ENCODE peak calls at places on chromosomes 3 and 15, in ten cellular contexts. Q is psoas muscle; A is stomach; J is suprapubic skin; N is lower lobe of right lung; S is K562; Y is SJSA1; G is GM23248; K is adrenal gland; L is CD8-positive, alpha-beta T cell. X is an unnamed sample.

GRCh38 chr3:179410317-179410716 is 41.0 kb downstream of the GNB4 start:
- DNase-seq in Q (no peak), A (no peak), J (no peak), N (no peak), S (no peak), Y (no peak), G (peak; percentile 65), K (no peak), L (no peak), X (no peak)

GRCh38 chr3:182597621-182598041 is 195.7 kb upstream of the ATP11B start:
- DNase-seq in Q (no peak), A (no peak), J (no peak), N (no peak), S (no peak), Y (no peak), G (peak; percentile 3), K (no peak), L (no peak), X (no peak)

GRCh38 chr3:56758539-56758981 is 43.2 kb downstream of the ARHGEF3 start:
- DNase-seq in Q (no peak), A (peak; percentile 68), J (no peak), N (peak; percentile 55), S (no peak), Y (no peak), G (peak; percentile 94), K (no peak), L (peak; percentile 57), X (no peak)

GRCh38 chr3:42728056-42728455 is 25.5 kb upstream of the HHATL start:
- DNase-seq in Q (no peak), A (no peak), J (peak; percentile 35), N (no peak), S (no peak), Y (no peak), G (no peak), K (peak; percentile 50), L (peak; percentile 13), X (no peak)

GRCh38 chr3:9061634-9062033 is 98.4 kb upstream of the RAD18 start:
- DNase-seq in Q (no peak), A (no peak), J (no peak), N (no peak), S (no peak), Y (no peak), G (no peak), K (no peak), L (no peak), X (no peak)

GRCh38 chr3:70757658-70758057 is 445.2 kb upstream of the MDFIC2 start:
- DNase-seq in Q (no peak), A (no peak), J (no peak), N (no peak), S (no peak), Y (no peak), G (no peak), K (no peak), L (no peak), X (no peak)

GRCh38 chr15:85800460-85801123 is 5.9 kb upstream of the KLHL25 start:
- DNase-seq in Q (peak; percentile 89), A (peak; percentile 91), J (no peak), N (peak; percentile 68), S (no peak), Y (peak; percentile 21), G (peak; percentile 88), K (peak; percentile 94), L (no peak), X (peak; percentile 46)

GRCh38 chr15:42157981-42158765 is 1.7 kb upstream of the PLA2G4F start:
- DNase-seq in Q (no peak), A (peak; percentile 11), J (no peak), N (no peak), S (peak; percentile 71), Y (peak; percentile 34), G (peak; percentile 88), K (peak; percentile 89), L (no peak), X (peak; percentile 3)

GRCh38 chr3:184491867-184492615 is 69.5 kb upstream of the EPHB3 start:
- DNase-seq in Q (peak; percentile 67), A (no peak), J (no peak), N (peak; percentile 74), S (no peak), Y (no peak), G (peak; percentile 43), K (peak; percentile 62), L (no peak), X (no peak)

GRCh38 chr3:195154793-195155535 is 116.0 kb downstream of the XXYLT1 start:
- DNase-seq in Q (peak; percentile 89), A (peak; percentile 94), J (peak; percentile 84), N (peak; percentile 90), S (no peak), Y (peak; percentile 74), G (peak; percentile 85), K (peak; percentile 95), L (no peak), X (no peak)

GRCh38 chr3:47475570-47476329 is at the start of gene SCAP:
- DNase-seq in Q (peak; percentile 97), A (peak; percentile 97), J (peak; percentile 96), N (peak; percentile 95), S (peak; percentile 95), Y (peak; percentile 62), G (peak; percentile 89), K (peak; percentile 97), L (peak; percentile 98), X (peak; percentile 98)

GRCh38 chr3:11379824-11380281 is 107.7 kb downstream of the ATG7 start:
- DNase-seq in Q (no peak), A (no peak), J (no peak), N (no peak), S (no peak), Y (peak; percentile 44), G (no peak), K (no peak), L (no peak), X (no peak)

GRCh38 chr3:52040600-52040999 is 15.8 kb downstream of the DUSP7 start:
- DNase-seq in Q (no peak), A (no peak), J (no peak), N (no peak), S (no peak), Y (no peak), G (no peak), K (no peak), L (no peak), X (no peak)
- H3K4me1 ChIP-seq in Q (peaks cover 16% of the 10 kb centered on the region), A (peaks cover 13% of the 10 kb centered on the region), J (peaks cover 60% of the 10 kb centered on the region), N (peaks cover 35% of the 10 kb centered on the region), S (peaks cover 26% of the 10 kb centered on the region), Y (peaks cover 12% of the 10 kb centered on the region), G (peaks cover 5% of the 10 kb centered on the region), K (no peaks in the 10 kb centered on the region), L (no peaks in the 10 kb centered on the region), X (peaks cover 8% of the 10 kb centered on the region)

GRCh38 chr3:138232705-138233364 is 45.7 kb downstream of the ARMC8 start:
- DNase-seq in Q (no peak), A (no peak), J (no peak), N (no peak), S (no peak), Y (no peak), G (no peak), K (no peak), L (no peak), X (no peak)

GRCh38 chr3:138230525-138230924 is 43.4 kb downstream of the ARMC8 start:
- DNase-seq in Q (no peak), A (no peak), J (no peak), N (no peak), S (no peak), Y (no peak), G (peak; percentile 73), K (no peak), L (no peak), X (no peak)

GRCh38 chr3:138234401-138235179 is 47.5 kb downstream of the ARMC8 start:
- DNase-seq in Q (no peak), A (no peak), J (no peak), N (no peak), S (no peak), Y (peak; percentile 40), G (peak; percentile 51), K (no peak), L (no peak), X (no peak)
- H3K4me3 ChIP-seq in Q (no peak overlapping the region), A (no peak overlapping the region), J (no peak overlapping the region), N (no peak overlapping the region), S (no peak overlapping the region), Y (no peak overlapping the region), G (no peak overlapping the region), K (no peak overlapping the region), L (no peak overlapping the region), X (no peak overlapping the region)

GRCh38 chr3:16299746-16300145 is 34.7 kb downstream of the OXNAD1 start:
- DNase-seq in Q (no peak), A (no peak), J (no peak), N (no peak), S (no peak), Y (no peak), G (no peak), K (no peak), L (no peak), X (no peak)

GRCh38 chr3:16302082-16302631 is 37.1 kb downstream of the OXNAD1 start:
- DNase-seq in Q (no peak), A (no peak), J (no peak), N (no peak), S (no peak), Y (no peak), G (no peak), K (no peak), L (no peak), X (no peak)

GRCh38 chr3:16300282-16300681 is 35.3 kb downstream of the OXNAD1 start:
- DNase-seq in Q (no peak), A (no peak), J (no peak), N (no peak), S (no peak), Y (peak; percentile 16), G (no peak), K (no peak), L (no peak), X (no peak)

GRCh38 chr3:16301490-16301889 is 36.5 kb downstream of the OXNAD1 start:
- DNase-seq in Q (no peak), A (no peak), J (no peak), N (no peak), S (no peak), Y (no peak), G (no peak), K (no peak), L (no peak), X (no peak)

DNA sequence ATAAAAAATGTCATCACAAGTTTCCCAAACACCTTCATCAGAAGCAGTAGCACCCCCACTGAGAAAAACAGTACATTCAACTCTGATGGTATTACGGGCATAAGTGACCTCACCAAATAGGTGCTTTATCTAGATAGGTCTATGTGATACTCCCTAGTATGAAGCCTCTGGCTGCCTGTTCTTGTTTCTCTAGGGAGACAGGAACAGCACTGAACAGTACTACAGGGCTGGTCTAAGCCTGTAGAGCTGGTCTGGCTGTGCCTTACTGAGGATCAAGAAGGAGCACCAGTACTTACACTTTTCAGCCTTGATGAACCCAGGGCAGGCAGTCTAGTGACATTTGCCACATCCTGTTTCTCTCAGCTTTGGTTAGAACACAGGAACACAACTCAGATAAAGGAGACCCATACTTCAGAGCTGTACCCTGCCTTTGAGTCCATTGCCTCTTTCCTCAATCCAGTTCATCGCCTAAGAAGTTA is 35.9 kb downstream of the OXNAD1 start:
- DNase-seq in Q (no peak), A (no peak), J (no peak), N (no peak), S (no peak), Y (no peak), G (no peak), K (no peak), L (peak; percentile 80), X (no peak)
- H3K4me1 ChIP-seq in Q (peaks cover 10% of the 10 kb centered on the region), A (no peaks in the 10 kb centered on the region), J (peaks cover 8% of the 10 kb centered on the region), N (peaks cover 45% of the 10 kb centered on the region), S (peaks cover 11% of the 10 kb centered on the region), Y (peaks cover 9% of the 10 kb centered on the region), G (no peaks in the 10 kb centered on the region), K (no peaks in the 10 kb centered on the region), L (peaks cover 94% of the 10 kb centered on the region), X (no peaks in the 10 kb centered on the region)

GRCh38 chr15:73753250-73754130 is at the start of gene INSYN1:
- DNase-seq in Q (peak; percentile 67), A (peak; percentile 47), J (no peak), N (no peak), S (no peak), Y (no peak), G (peak; percentile 82), K (peak; percentile 59), L (no peak), X (peak; percentile 74)
- H3K4me3 ChIP-seq in Q (peak within 1 kb of the TSS; percentile 69), A (peak within 1 kb of the TSS; percentile 62), J (peak within 1 kb of the TSS; percentile 72), N (peak within 1 kb of the TSS; percentile 54), S (no peak within 1 kb of the TSS), Y (peak within 1 kb of the TSS; percentile 27), G (peak within 1 kb of the TSS; percentile 73), K (peak within 1 kb of the TSS; percentile 68), L (no peak within 1 kb of the TSS), X (peak within 1 kb of the TSS; percentile 60)

X was measured in HAP-1.